ENCODE peak calls at places on chromosomes 16 and 17, in seven cellular contexts. One of them, this sample, is unnamed.

GRCh38 chr17:15157051-15157450 is 108.1 kb downstream of the PMP22 start:
- DNase-seq in tibial artery: no peak
- DNase-seq in WERI-Rb-1: no peak
- DNase-seq in HFFc6: peak; percentile 8
- DNase-seq in OCI-LY7: no peak
- DNase-seq in activated B cell treated with CpG ODN at 0.5 μM for 24 hours: no peak
- DNase-seq in A673: no peak
- DNase-seq in this sample: no peak

GRCh38 chr16:11111166-11111565 is 144.8 kb downstream of the SOCS1 start:
- DNase-seq in A673: no peak
- DNase-seq in OCI-LY7: no peak
- DNase-seq in WERI-Rb-1: no peak
- DNase-seq in HFFc6: no peak
- DNase-seq in tibial artery: no peak
- DNase-seq in activated B cell treated with CpG ODN at 0.5 μM for 24 hours: no peak
- DNase-seq in this sample: no peak

GRCh38 chr16:31118223-31119155 is 1.0 kb downstream of the KAT8 start:
- DNase-seq in activated B cell treated with CpG ODN at 0.5 μM for 24 hours: no peak
- DNase-seq in A673: no peak
- DNase-seq in tibial artery: no peak
- DNase-seq in OCI-LY7: no peak
- DNase-seq in HFFc6: peak; percentile 93
- DNase-seq in WERI-Rb-1: no peak
- DNase-seq in this sample: no peak

GRCh38 chr17:252456-252855 is 71.0 kb upstream of the DOC2B start:
- DNase-seq in HFFc6: no peak
- DNase-seq in activated B cell treated with CpG ODN at 0.5 μM for 24 hours: no peak
- DNase-seq in OCI-LY7: no peak
- DNase-seq in tibial artery: no peak
- DNase-seq in A673: no peak
- DNase-seq in WERI-Rb-1: no peak
- DNase-seq in this sample: no peak

GRCh38 chr17:17567631-17568030 is 23.9 kb downstream of the PEMT start:
- DNase-seq in tibial artery: peak; percentile 56
- DNase-seq in WERI-Rb-1: no peak
- DNase-seq in activated B cell treated with CpG ODN at 0.5 μM for 24 hours: no peak
- DNase-seq in OCI-LY7: no peak
- DNase-seq in A673: no peak
- DNase-seq in HFFc6: no peak
- DNase-seq in this sample: no peak

GRCh38 chr16:48538746-48539484 is 71.1 kb downstream of the N4BP1 start:
- DNase-seq in A673: no peak
- DNase-seq in OCI-LY7: no peak
- DNase-seq in WERI-Rb-1: peak; percentile 21
- DNase-seq in tibial artery: no peak
- DNase-seq in activated B cell treated with CpG ODN at 0.5 μM for 24 hours: no peak
- DNase-seq in HFFc6: no peak
- DNase-seq in this sample: peak; percentile 37

GRCh38 chr16:55147401-55147800 is 176.6 kb upstream of the IRX6 start:
- DNase-seq in WERI-Rb-1: no peak
- DNase-seq in HFFc6: no peak
- DNase-seq in A673: no peak
- DNase-seq in activated B cell treated with CpG ODN at 0.5 μM for 24 hours: no peak
- DNase-seq in OCI-LY7: no peak
- DNase-seq in tibial artery: no peak
- DNase-seq in this sample: no peak

GRCh38 chr17:33802349-33803272 is 452.5 kb upstream of the CCL2 start:
- DNase-seq in tibial artery: no peak
- DNase-seq in OCI-LY7: no peak
- DNase-seq in activated B cell treated with CpG ODN at 0.5 μM for 24 hours: no peak
- DNase-seq in HFFc6: no peak
- DNase-seq in WERI-Rb-1: no peak
- DNase-seq in A673: no peak
- DNase-seq in this sample: no peak

GRCh38 chr17:6231465-6231864 is 161.3 kb downstream of the WSCD1 start:
- DNase-seq in activated B cell treated with CpG ODN at 0.5 μM for 24 hours: no peak
- DNase-seq in A673: no peak
- DNase-seq in WERI-Rb-1: no peak
- DNase-seq in tibial artery: no peak
- DNase-seq in HFFc6: no peak
- DNase-seq in OCI-LY7: no peak
- DNase-seq in this sample: no peak

GRCh38 chr16:89106533-89107208 is 13.0 kb downstream of the ACSF3 start:
- DNase-seq in HFFc6: no peak
- DNase-seq in A673: no peak
- DNase-seq in activated B cell treated with CpG ODN at 0.5 μM for 24 hours: no peak
- DNase-seq in OCI-LY7: no peak
- DNase-seq in tibial artery: no peak
- DNase-seq in WERI-Rb-1: no peak
- DNase-seq in this sample: no peak

GRCh38 chr17:10415161-10415560 is 6.6 kb downstream of the MYH8 start:
- DNase-seq in OCI-LY7: no peak
- DNase-seq in WERI-Rb-1: no peak
- DNase-seq in activated B cell treated with CpG ODN at 0.5 μM for 24 hours: no peak
- DNase-seq in A673: no peak
- DNase-seq in tibial artery: no peak
- DNase-seq in HFFc6: no peak
- DNase-seq in this sample: no peak

GRCh38 chr17:77382966-77383612 is 242.3 kb downstream of the SEC14L1 start:
- DNase-seq in OCI-LY7: peak; percentile 56
- DNase-seq in HFFc6: no peak
- DNase-seq in activated B cell treated with CpG ODN at 0.5 μM for 24 hours: no peak
- DNase-seq in tibial artery: no peak
- DNase-seq in A673: no peak
- DNase-seq in WERI-Rb-1: no peak
- DNase-seq in this sample: no peak

GRCh38 chr17:66518677-66519076 is 216.3 kb downstream of the PRKCA start:
- DNase-seq in tibial artery: no peak
- DNase-seq in A673: no peak
- DNase-seq in OCI-LY7: no peak
- DNase-seq in WERI-Rb-1: no peak
- DNase-seq in HFFc6: no peak
- DNase-seq in activated B cell treated with CpG ODN at 0.5 μM for 24 hours: no peak
- DNase-seq in this sample: no peak

GRCh38 chr16:68834550-68834949 is 8.8 kb upstream of the TANGO6 start:
- DNase-seq in activated B cell treated with CpG ODN at 0.5 μM for 24 hours: no peak
- DNase-seq in WERI-Rb-1: no peak
- DNase-seq in HFFc6: no peak
- DNase-seq in OCI-LY7: no peak
- DNase-seq in A673: no peak
- DNase-seq in tibial artery: no peak
- DNase-seq in this sample: no peak

GRCh38 chr16:82061861-82062525 is 26.9 kb downstream of the HSD17B2 start:
- DNase-seq in tibial artery: no peak
- DNase-seq in A673: peak; percentile 59
- DNase-seq in activated B cell treated with CpG ODN at 0.5 μM for 24 hours: no peak
- DNase-seq in OCI-LY7: peak; percentile 36
- DNase-seq in WERI-Rb-1: no peak
- DNase-seq in HFFc6: peak; percentile 11
- DNase-seq in this sample: no peak

GRCh38 chr17:75844530-75845057 is 390 bp upstream of the UNC13D start:
- DNase-seq in HFFc6: no peak
- DNase-seq in OCI-LY7: no peak
- DNase-seq in activated B cell treated with CpG ODN at 0.5 μM for 24 hours: no peak
- DNase-seq in WERI-Rb-1: no peak
- DNase-seq in tibial artery: no peak
- DNase-seq in A673: no peak
- DNase-seq in this sample: no peak

GRCh38 chr16:66263168-66263972 is 103.1 kb upstream of the CDH5 start:
- DNase-seq in OCI-LY7: no peak
- DNase-seq in HFFc6: no peak
- DNase-seq in WERI-Rb-1: peak; percentile 69
- DNase-seq in A673: no peak
- DNase-seq in tibial artery: no peak
- DNase-seq in activated B cell treated with CpG ODN at 0.5 μM for 24 hours: no peak
- DNase-seq in this sample: no peak

GRCh38 chr17:82924812-82925211 is 85.0 kb upstream of the ZNF750 start:
- DNase-seq in OCI-LY7: no peak
- DNase-seq in HFFc6: no peak
- DNase-seq in A673: no peak
- DNase-seq in activated B cell treated with CpG ODN at 0.5 μM for 24 hours: no peak
- DNase-seq in tibial artery: no peak
- DNase-seq in WERI-Rb-1: no peak
- DNase-seq in this sample: no peak
- TF ChIP-seq CTCF in OCI-LY7: peak; percentile 19
- TF ChIP-seq CTCF in HFFc6: no peak
- TF ChIP-seq CTCF in A673: no peak
- TF ChIP-seq CTCF in activated B cell treated with CpG ODN at 0.5 μM for 24 hours: no peak
- TF ChIP-seq CTCF in tibial artery: no peak
- TF ChIP-seq CTCF in WERI-Rb-1: peak; percentile 12
- TF ChIP-seq CTCF in this sample: no peak

GRCh38 chr17:73551756-73552155 is 92.5 kb downstream of the SDK2 start:
- DNase-seq in OCI-LY7: peak; percentile 65
- DNase-seq in WERI-Rb-1: peak; percentile 66
- DNase-seq in HFFc6: no peak
- DNase-seq in activated B cell treated with CpG ODN at 0.5 μM for 24 hours: peak; percentile 23
- DNase-seq in tibial artery: no peak
- DNase-seq in A673: peak; percentile 40
- DNase-seq in this sample: no peak

GRCh38 chr17:73552300-73553088 is 91.8 kb downstream of the SDK2 start:
- DNase-seq in activated B cell treated with CpG ODN at 0.5 μM for 24 hours: no peak
- DNase-seq in OCI-LY7: no peak
- DNase-seq in tibial artery: no peak
- DNase-seq in A673: no peak
- DNase-seq in WERI-Rb-1: no peak
- DNase-seq in HFFc6: no peak
- DNase-seq in this sample: no peak

GRCh38 chr17:73553311-73553710 is 90.9 kb downstream of the SDK2 start:
- DNase-seq in HFFc6: no peak
- DNase-seq in activated B cell treated with CpG ODN at 0.5 μM for 24 hours: no peak
- DNase-seq in WERI-Rb-1: no peak
- DNase-seq in tibial artery: no peak
- DNase-seq in OCI-LY7: no peak
- DNase-seq in A673: no peak
- DNase-seq in this sample: no peak

GRCh38 chr17:73555199-73555810 is 88.9 kb downstream of the SDK2 start:
- DNase-seq in WERI-Rb-1: peak; percentile 93
- DNase-seq in OCI-LY7: no peak
- DNase-seq in HFFc6: no peak
- DNase-seq in tibial artery: no peak
- DNase-seq in activated B cell treated with CpG ODN at 0.5 μM for 24 hours: no peak
- DNase-seq in A673: no peak
- DNase-seq in this sample: no peak

DNA sequence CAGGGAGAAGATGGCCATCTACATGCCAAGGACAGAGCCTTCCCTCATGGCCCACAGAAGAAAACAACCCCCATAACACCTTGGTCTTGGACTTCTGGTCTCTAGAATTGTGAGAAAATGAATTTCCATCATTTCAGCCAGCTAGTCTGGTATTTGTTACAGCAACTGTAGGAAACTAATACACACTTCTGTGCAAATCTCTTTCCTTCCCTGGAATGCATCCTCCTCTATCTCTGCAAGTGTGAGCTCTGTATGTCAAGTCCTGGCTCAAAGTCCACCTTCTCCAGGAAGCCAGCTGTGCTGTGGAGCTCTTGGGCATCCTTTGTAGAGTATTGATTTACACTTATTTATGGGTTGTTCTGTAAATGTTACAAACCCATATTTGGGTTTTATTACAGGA is 89.7 kb downstream of the SDK2 start:
- DNase-seq in A673: no peak
- DNase-seq in OCI-LY7: no peak
- DNase-seq in HFFc6: no peak
- DNase-seq in tibial artery: no peak
- DNase-seq in activated B cell treated with CpG ODN at 0.5 μM for 24 hours: no peak
- DNase-seq in WERI-Rb-1: no peak
- DNase-seq in this sample: no peak
- TF ChIP-seq CTCF in A673: no peak
- TF ChIP-seq CTCF in OCI-LY7: no peak
- TF ChIP-seq CTCF in HFFc6: no peak
- TF ChIP-seq CTCF in tibial artery: no peak
- TF ChIP-seq CTCF in activated B cell treated with CpG ODN at 0.5 μM for 24 hours: no peak
- TF ChIP-seq CTCF in WERI-Rb-1: no peak
- TF ChIP-seq CTCF in this sample: no peak

DNA sequence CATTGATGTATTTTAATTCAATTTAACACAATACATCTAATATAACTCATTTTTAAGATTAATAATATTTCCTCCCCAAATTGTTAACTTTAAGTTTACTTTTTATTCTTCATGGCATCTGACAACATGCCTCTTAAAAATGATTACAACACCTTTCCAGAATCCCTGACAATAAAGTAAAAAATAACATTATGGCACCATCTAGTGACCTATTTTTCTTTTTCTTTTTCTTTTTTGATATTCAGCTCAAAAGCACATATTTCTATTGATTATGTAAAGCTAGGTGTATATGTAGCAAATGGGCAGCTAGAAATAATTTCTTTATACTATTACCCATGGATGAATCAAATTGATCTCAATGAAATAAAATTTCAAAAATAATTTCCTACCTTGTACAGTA is 834.3 kb upstream of the CDH8 start:
- DNase-seq in WERI-Rb-1: no peak
- DNase-seq in OCI-LY7: no peak
- DNase-seq in A673: no peak
- DNase-seq in tibial artery: no peak
- DNase-seq in HFFc6: no peak
- DNase-seq in activated B cell treated with CpG ODN at 0.5 μM for 24 hours: no peak
- DNase-seq in this sample: no peak
- TF ChIP-seq CTCF in WERI-Rb-1: no peak
- TF ChIP-seq CTCF in OCI-LY7: peak; percentile 34
- TF ChIP-seq CTCF in A673: peak; percentile 30
- TF ChIP-seq CTCF in tibial artery: no peak
- TF ChIP-seq CTCF in HFFc6: no peak
- TF ChIP-seq CTCF in activated B cell treated with CpG ODN at 0.5 μM for 24 hours: no peak
- TF ChIP-seq CTCF in this sample: no peak

GRCh38 chr16:3782566-3782965 is 65.2 kb upstream of the TRAP1 start:
- DNase-seq in activated B cell treated with CpG ODN at 0.5 μM for 24 hours: no peak
- DNase-seq in A673: no peak
- DNase-seq in tibial artery: no peak
- DNase-seq in WERI-Rb-1: no peak
- DNase-seq in HFFc6: no peak
- DNase-seq in OCI-LY7: no peak
- DNase-seq in this sample: no peak

GRCh38 chr16:3776316-3776715 is 59.0 kb upstream of the TRAP1 start:
- DNase-seq in activated B cell treated with CpG ODN at 0.5 μM for 24 hours: no peak
- DNase-seq in tibial artery: no peak
- DNase-seq in HFFc6: no peak
- DNase-seq in WERI-Rb-1: no peak
- DNase-seq in OCI-LY7: no peak
- DNase-seq in A673: no peak
- DNase-seq in this sample: no peak

GRCh38 chr16:3783516-3783915 is 66.2 kb upstream of the TRAP1 start:
- DNase-seq in OCI-LY7: no peak
- DNase-seq in activated B cell treated with CpG ODN at 0.5 μM for 24 hours: no peak
- DNase-seq in HFFc6: no peak
- DNase-seq in tibial artery: no peak
- DNase-seq in A673: no peak
- DNase-seq in WERI-Rb-1: no peak
- DNase-seq in this sample: no peak

GRCh38 chr16:3781421-3781820 is 64.1 kb upstream of the TRAP1 start:
- DNase-seq in A673: no peak
- DNase-seq in WERI-Rb-1: no peak
- DNase-seq in tibial artery: no peak
- DNase-seq in activated B cell treated with CpG ODN at 0.5 μM for 24 hours: no peak
- DNase-seq in OCI-LY7: no peak
- DNase-seq in HFFc6: no peak
- DNase-seq in this sample: no peak

DNA sequence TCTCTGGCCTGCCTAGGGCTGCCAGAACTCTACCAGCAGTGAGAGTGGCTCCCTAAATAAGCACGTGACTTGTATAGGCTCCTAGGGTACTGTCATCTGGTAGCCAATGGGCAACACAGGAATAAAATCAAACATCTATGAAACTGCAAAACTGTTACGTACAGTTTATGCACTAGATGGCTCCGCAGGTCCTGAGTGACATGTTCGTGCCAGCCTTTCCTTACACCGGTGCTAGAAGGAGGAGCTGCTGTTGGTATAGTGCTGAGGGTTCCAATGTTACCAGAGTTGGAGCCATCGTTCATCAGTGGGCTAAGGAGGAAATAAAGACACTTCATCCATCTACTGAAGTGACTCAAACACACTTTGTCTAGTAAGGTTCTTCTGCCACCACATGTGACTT is 63.2 kb upstream of the TRAP1 start:
- DNase-seq in WERI-Rb-1: no peak
- DNase-seq in A673: peak; percentile 61
- DNase-seq in HFFc6: peak; percentile 9
- DNase-seq in OCI-LY7: peak; percentile 44
- DNase-seq in tibial artery: no peak
- DNase-seq in activated B cell treated with CpG ODN at 0.5 μM for 24 hours: no peak
- DNase-seq in this sample: no peak
- TF ChIP-seq CTCF in WERI-Rb-1: peak; percentile 9
- TF ChIP-seq CTCF in A673: peak; percentile 47
- TF ChIP-seq CTCF in HFFc6: peak; percentile 10
- TF ChIP-seq CTCF in OCI-LY7: peak; percentile 45
- TF ChIP-seq CTCF in tibial artery: no peak
- TF ChIP-seq CTCF in activated B cell treated with CpG ODN at 0.5 μM for 24 hours: no peak
- TF ChIP-seq CTCF in this sample: no peak

This sample was measured in mesothelial cell of epicardium.